ENCODE peak calls at places on chromosomes 6 and 20, in nine cellular contexts. T is hepatocyte, C is IMR-90, I is GM23338, E is neural progenitor cell, R is H9, P is HCT116, K is PC-9, Y is endothelial cell of umbilical vein. H is an unnamed sample. For H3K27me3 and H4K20me1, the result is how much of the 10 kb centered on the place peaks cover.

GRCh38 chr6:96542702-96543101 is 20.2 kb upstream of the FHL5 start:
- DNase-seq in T (peak), C (no peak), I (peak), E (peak), R (no peak), P (no peak), K (no peak), Y (no peak), H (peak)

GRCh38 chr6:160348552-160349441 is 619 bp downstream of the SLC22A3 start:
- DNase-seq in T (peak), C (no peak), I (peak), E (peak), R (peak), P (no peak), K (no peak), Y (no peak), H (peak)

GRCh38 chr6:122610690-122611455 is 668 bp downstream of the PKIB start:
- DNase-seq in T (peak), C (no peak), I (peak), E (peak), R (peak), P (peak), K (peak), Y (peak), H (peak)

GRCh38 chr20:33963756-33964155 is 30.0 kb upstream of the RALY start:
- DNase-seq in T (no peak), C (no peak), I (no peak), E (no peak), R (no peak), P (no peak), K (no peak), Y (no peak), H (no peak)

GRCh38 chr20:62561948-62562347 is 80.4 kb upstream of the SLCO4A1 start:
- DNase-seq in T (no peak), C (no peak), I (no peak), E (no peak), R (no peak), P (no peak), K (no peak), Y (no peak), H (no peak)

GRCh38 chr6:96878101-96878500 is 19.6 kb downstream of the NDUFAF4 start:
- DNase-seq in T (no peak), C (peak), I (no peak), E (no peak), R (no peak), P (no peak), K (no peak), Y (no peak), H (no peak)

GRCh38 chr20:36848078-36848660 is 27.8 kb upstream of the TLDC2 start:
- DNase-seq in T (peak), C (peak), I (no peak), E (no peak), R (no peak), P (no peak), K (no peak), Y (peak), H (no peak)

GRCh38 chr6:33759887-33760629 is 13.4 kb upstream of the IP6K3 start:
- DNase-seq in T (no peak), C (no peak), I (no peak), E (no peak), R (no peak), P (no peak), K (no peak), Y (no peak), H (no peak)

GRCh38 chr20:35264755-35265154 is 13.2 kb downstream of the MMP24OS start:
- DNase-seq in T (peak), C (peak), I (peak), E (no peak), R (peak), P (no peak), K (no peak), Y (peak), H (peak)

GRCh38 chr6:96727144-96727543 is 110.1 kb downstream of the GPR63 start:
- DNase-seq in T (no peak), C (no peak), I (no peak), E (no peak), R (no peak), P (no peak), K (no peak), Y (no peak), H (no peak)

GRCh38 chr6:16681260-16681873 is 79.9 kb downstream of the ATXN1 start:
- DNase-seq in T (peak), C (peak), I (no peak), E (no peak), R (no peak), P (peak), K (peak), Y (peak), H (peak)

GRCh38 chr6:111775145-111775936 is 97.9 kb downstream of the FYN start:
- DNase-seq in T (no peak), C (no peak), I (no peak), E (no peak), R (no peak), P (no peak), K (peak), Y (no peak), H (no peak)

GRCh38 chr20:58328836-58329235 is 19.3 kb downstream of the RAB22A start:
- DNase-seq in T (no peak), C (no peak), I (peak), E (no peak), R (no peak), P (no peak), K (no peak), Y (no peak), H (no peak)

GRCh38 chr6:35552285-35552917 is 39.7 kb upstream of the TULP1 start:
- DNase-seq in T (peak), C (peak), I (peak), E (peak), R (peak), P (peak), K (no peak), Y (peak), H (peak)

GRCh38 chr6:162068340-162068739 is 659.2 kb downstream of the PRKN start:
- DNase-seq in T (no peak), C (no peak), I (no peak), E (no peak), R (no peak), P (no peak), K (no peak), Y (no peak), H (no peak)

GRCh38 chr6:41716516-41717446 is 18.6 kb downstream of the TFEB start:
- DNase-seq in T (no peak), C (no peak), I (no peak), E (no peak), R (no peak), P (no peak), K (no peak), Y (no peak), H (no peak)

GRCh38 chr6:49607391-49607982 is 29.2 kb downstream of the RHAG start:
- DNase-seq in T (no peak), C (no peak), I (peak), E (no peak), R (no peak), P (no peak), K (no peak), Y (no peak), H (peak)
- TF ChIP-seq CTCF in T (no peak), C (no peak), I (no peak), E (peak), R (peak), P (no peak), K (peak), Y (no peak), H (peak)

GRCh38 chr20:22583773-22584629 is at the start of gene FOXA2:
- DNase-seq in T (peak), C (no peak), I (peak), E (peak), R (peak), P (no peak), K (no peak), Y (no peak), H (peak)
- H3K27me3 ChIP-seq in T (half or more), C (half or more), I (half or more), E (half or more), R (half or more), P (under half), K (under half), Y (half or more), H (under half)

GRCh38 chr20:32585519-32586127 is 490 bp upstream of the NOL4L start:
- DNase-seq in T (no peak), C (no peak), I (peak), E (peak), R (no peak), P (no peak), K (no peak), Y (no peak), H (no peak)

GRCh38 chr20:32582659-32583580 is 2.2 kb downstream of the NOL4L start:
- DNase-seq in T (peak), C (no peak), I (peak), E (peak), R (no peak), P (no peak), K (no peak), Y (no peak), H (no peak)

GRCh38 chr20:32581839-32582658 is 3.1 kb downstream of the NOL4L start:
- DNase-seq in T (peak), C (no peak), I (peak), E (peak), R (no peak), P (no peak), K (no peak), Y (no peak), H (no peak)

GRCh38 chr20:32585011-32585518 is at the start of gene NOL4L:
- DNase-seq in T (peak), C (no peak), I (peak), E (peak), R (no peak), P (no peak), K (no peak), Y (no peak), H (peak)

GRCh38 chr20:32583581-32584045 is 1.5 kb downstream of the NOL4L start:
- DNase-seq in T (peak), C (no peak), I (peak), E (peak), R (no peak), P (no peak), K (no peak), Y (no peak), H (no peak)
- H4K20me1 ChIP-seq in T (under half), C (under half), I (under half), E (under half), R (under half), P (under half), K (under half), Y (under half), H (under half)

DNA sequence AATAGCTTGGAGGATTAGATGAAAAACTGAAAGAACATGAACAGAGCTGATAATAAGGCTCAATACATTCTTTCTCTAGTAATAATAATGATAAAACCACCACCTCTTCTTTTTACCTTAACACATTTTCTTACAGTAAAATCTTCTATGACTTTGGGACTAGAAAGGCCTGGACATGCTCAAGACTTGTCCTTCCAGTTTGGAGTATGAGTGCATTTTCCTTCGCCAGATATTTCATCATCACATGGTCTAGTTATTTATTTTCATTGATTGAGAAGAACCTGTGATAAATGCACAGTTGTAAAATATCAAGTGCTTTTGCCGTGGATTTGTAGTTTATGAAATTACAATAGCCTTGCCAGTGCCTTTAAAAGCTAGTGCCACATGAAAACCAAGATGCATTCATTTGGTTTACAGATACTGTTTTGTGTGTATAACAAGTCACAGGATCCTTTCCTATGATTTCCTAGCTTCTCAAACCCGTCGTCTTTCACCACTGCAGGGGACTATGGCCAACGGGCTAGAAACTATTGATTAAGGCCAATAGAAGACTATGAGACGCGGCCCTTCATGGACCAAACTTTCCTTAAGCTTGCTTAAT is 200.2 kb upstream of the ZNF217 start:
- DNase-seq in T (no peak), C (no peak), I (no peak), E (no peak), R (no peak), P (no peak), K (peak), Y (no peak), H (no peak)
- TF ChIP-seq CTCF in T (no peak), C (no peak), I (no peak), E (no peak), R (no peak), P (no peak), K (no peak), Y (no peak), H (no peak)

GRCh38 chr6:150598401-150598800 is 1.3 kb upstream of the PLEKHG1 start:
- DNase-seq in T (no peak), C (no peak), I (no peak), E (no peak), R (no peak), P (no peak), K (no peak), Y (no peak), H (no peak)

GRCh38 chr6:150598858-150599198 is 857 bp upstream of the PLEKHG1 start:
- DNase-seq in T (no peak), C (no peak), I (no peak), E (no peak), R (no peak), P (no peak), K (no peak), Y (no peak), H (no peak)

GRCh38 chr6:150599199-150600002 is at the start of gene PLEKHG1:
- DNase-seq in T (peak), C (no peak), I (peak), E (peak), R (peak), P (peak), K (peak), Y (peak), H (peak)

GRCh38 chr6:150600302-150601017 is 775 bp downstream of the PLEKHG1 start:
- DNase-seq in T (peak), C (peak), I (peak), E (peak), R (peak), P (peak), K (peak), Y (peak), H (peak)

GRCh38 chr6:150600003-150600301 is 267 bp downstream of the PLEKHG1 start:
- DNase-seq in T (no peak), C (no peak), I (no peak), E (no peak), R (no peak), P (no peak), K (no peak), Y (no peak), H (no peak)
- H3K27me3 ChIP-seq in T (under half), C (under half), I (half or more), E (half or more), R (under half), P (under half), K (under half), Y (under half), H (under half)